ENCODE peak calls at places on chromosomes 7 and 10, in six cellular contexts. C is SK-N-SH, P is GM12878, G is HL-60, Y is H1, L is HepG2. T is an unnamed sample.
A peak's percentile ranks its signal among the peaks of the same experiment; 100 is the strongest.

GRCh38 chr10:12782537-12782936 is 219.0 kb downstream of the CCDC3 start:
- DNase-seq in C (peak; percentile 64), P (no peak), G (peak; percentile 7), Y (peak; percentile 86), L (peak; percentile 29), T (peak; percentile 65)

GRCh38 chr7:132878228-132878919 is 203.5 kb downstream of the CHCHD3 start:
- DNase-seq in C (no peak), P (no peak), G (no peak), Y (no peak), L (no peak), T (no peak)

GRCh38 chr10:50794490-50794889 is 54.8 kb downstream of the ASAH2B start:
- DNase-seq in C (no peak), P (no peak), G (no peak), Y (no peak), L (no peak), T (no peak)

GRCh38 chr10:50605280-50606270 is 18.2 kb downstream of the SGMS1 start:
- DNase-seq in C (no peak), P (no peak), G (peak; percentile 20), Y (no peak), L (peak; percentile 75), T (no peak)

GRCh38 chr7:97215556-97215955 is 98.1 kb downstream of the SDHAF3 start:
- DNase-seq in C (no peak), P (no peak), G (no peak), Y (no peak), L (no peak), T (peak; percentile 23)

GRCh38 chr10:86306628-86307278 is 59.8 kb downstream of the GRID1 start:
- DNase-seq in C (no peak), P (no peak), G (no peak), Y (peak; percentile 71), L (peak; percentile 7), T (peak; percentile 5)

GRCh38 chr7:84149573-84149972 is 45.0 kb downstream of the SEMA3A start:
- DNase-seq in C (no peak), P (no peak), G (no peak), Y (no peak), L (no peak), T (no peak)

GRCh38 chr7:19413444-19413965 is 268.3 kb upstream of the FERD3L start:
- DNase-seq in C (no peak), P (no peak), G (no peak), Y (no peak), L (no peak), T (no peak)

GRCh38 chr10:61643316-61643751 is 19.4 kb upstream of the CABCOCO1 start:
- DNase-seq in C (no peak), P (no peak), G (peak; percentile 12), Y (no peak), L (no peak), T (no peak)

GRCh38 chr10:127195041-127195506 is 1.3 kb downstream of the INSYN2A start:
- DNase-seq in C (peak; percentile 65), P (no peak), G (no peak), Y (peak; percentile 67), L (no peak), T (no peak)

GRCh38 chr7:30700941-30701340 is 18.7 kb upstream of the CRHR2 start:
- DNase-seq in C (no peak), P (no peak), G (no peak), Y (no peak), L (no peak), T (no peak)

GRCh38 chr10:3578159-3578558 is 206.8 kb downstream of the KLF6 start:
- DNase-seq in C (no peak), P (no peak), G (no peak), Y (no peak), L (no peak), T (no peak)

GRCh38 chr10:50501899-50502556 is 121.7 kb downstream of the SGMS1 start:
- DNase-seq in C (no peak), P (no peak), G (no peak), Y (no peak), L (peak; percentile 90), T (no peak)

GRCh38 chr7:98651760-98652159 is 34.7 kb downstream of the NPTX2 start:
- DNase-seq in C (no peak), P (no peak), G (no peak), Y (no peak), L (no peak), T (no peak)

GRCh38 chr7:100007887-100008286 is 7.5 kb upstream of the ZKSCAN1 start:
- DNase-seq in C (no peak), P (no peak), G (no peak), Y (no peak), L (no peak), T (no peak)

GRCh38 chr10:13706604-13707003 is 119.8 kb downstream of the PRPF18 start:
- DNase-seq in C (no peak), P (no peak), G (no peak), Y (no peak), L (no peak), T (no peak)

GRCh38 chr10:28087675-28088351 is 88.9 kb upstream of the ODAD2 start:
- DNase-seq in C (no peak), P (no peak), G (peak; percentile 61), Y (no peak), L (no peak), T (no peak)

GRCh38 chr7:109836016-109836415 is 1254.9 kb upstream of the LRRN3 start:
- DNase-seq in C (no peak), P (no peak), G (no peak), Y (no peak), L (no peak), T (no peak)

GRCh38 chr7:28096713-28097112 is 83.9 kb downstream of the JAZF1 start:
- DNase-seq in C (peak; percentile 84), P (peak; percentile 12), G (peak; percentile 49), Y (no peak), L (peak; percentile 27), T (peak; percentile 81)

GRCh38 chr10:117754770-117755510 is 212.4 kb downstream of the EMX2 start:
- DNase-seq in C (no peak), P (no peak), G (no peak), Y (no peak), L (no peak), T (no peak)

DNA sequence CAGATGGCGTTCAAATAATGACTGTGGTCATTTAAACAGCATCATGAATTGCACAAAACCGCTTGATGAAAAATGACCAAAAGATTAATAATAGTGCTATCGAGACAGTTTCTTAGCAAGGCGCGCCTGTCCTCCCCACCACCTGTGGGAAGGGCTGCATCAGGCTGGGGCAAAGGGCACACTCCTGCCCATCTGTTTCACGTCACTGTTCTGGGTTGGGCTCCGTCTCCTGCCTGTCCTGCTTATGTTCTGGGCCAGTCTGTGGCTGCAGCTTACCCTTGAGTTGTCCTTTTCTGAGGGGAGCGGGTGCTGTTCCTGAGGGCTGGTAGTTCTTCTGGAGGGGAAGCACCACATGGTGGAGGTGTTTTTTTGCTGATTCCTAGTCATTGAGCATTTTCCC is 13.3 kb downstream of the RBM17 start:
- DNase-seq in C (no peak), P (no peak), G (no peak), Y (no peak), L (no peak), T (no peak)
- TF ChIP-seq GABPA in C (no peak), P (no peak), G (no peak), Y (no peak), L (no peak), T (no peak)

GRCh38 chr10:15374561-15374960 is 3.5 kb upstream of the FAM171A1 start:
- DNase-seq in C (no peak), P (no peak), G (no peak), Y (no peak), L (no peak), T (no peak)

GRCh38 chr10:15373199-15373598 is 2.1 kb upstream of the FAM171A1 start:
- DNase-seq in C (no peak), P (no peak), G (no peak), Y (no peak), L (no peak), T (no peak)

GRCh38 chr10:15370741-15371701 is at the start of gene FAM171A1:
- DNase-seq in C (peak; percentile 93), P (no peak), G (no peak), Y (peak; percentile 80), L (no peak), T (peak; percentile 36)

GRCh38 chr10:15370212-15370740 is 813 bp downstream of the FAM171A1 start:
- DNase-seq in C (peak; percentile 79), P (no peak), G (no peak), Y (peak; percentile 65), L (no peak), T (peak; percentile 37)

DNA sequence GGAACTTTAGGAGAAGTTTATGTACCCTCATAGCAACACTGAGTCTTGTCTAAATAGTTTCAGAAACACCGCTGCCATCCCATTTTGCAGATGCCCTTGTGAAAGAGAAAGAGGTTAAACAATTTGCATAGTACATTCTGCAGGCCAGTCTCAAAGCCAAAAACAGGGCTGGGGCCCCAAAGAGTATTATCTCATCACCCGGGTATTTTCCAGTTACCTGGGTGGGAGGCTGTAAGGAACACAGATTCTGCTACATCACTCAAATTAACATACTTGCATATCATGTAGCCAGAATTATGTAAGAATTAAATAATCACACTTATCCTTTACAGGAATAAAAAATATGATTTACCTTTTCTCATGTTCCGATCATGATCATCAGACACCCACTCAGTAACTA is 3.1 kb upstream of the FAM171A1 start:
- DNase-seq in C (no peak), P (no peak), G (no peak), Y (no peak), L (no peak), T (no peak)
- TF ChIP-seq GABPA in C (no peak), P (no peak), G (no peak), Y (no peak), L (no peak), T (no peak)

GRCh38 chr7:55570218-55570873 is 2.0 kb downstream of the VOPP1 start:
- DNase-seq in C (no peak), P (no peak), G (no peak), Y (no peak), L (no peak), T (no peak)
- TF ChIP-seq GABPA in C (no peak), P (no peak), G (no peak), Y (no peak), L (no peak), T (no peak)

DNA sequence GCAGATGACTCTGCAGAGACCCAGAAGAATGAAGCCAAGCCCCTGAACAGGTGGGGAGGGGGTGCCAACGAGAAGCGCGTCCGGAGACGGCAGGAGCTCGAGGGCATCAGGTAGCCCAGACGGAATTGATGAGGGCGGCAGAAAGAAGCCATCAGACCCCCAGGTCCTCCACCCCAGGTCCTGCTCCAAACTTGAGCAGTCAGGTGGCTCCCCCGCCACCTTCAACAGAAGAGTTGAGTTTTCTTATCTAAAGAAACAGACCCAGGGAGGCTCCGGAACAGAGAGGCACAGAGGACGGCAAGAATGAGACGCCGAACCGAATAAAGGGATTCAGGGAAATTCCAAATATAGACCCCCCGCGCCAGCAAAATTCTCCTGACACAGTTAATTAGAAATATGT is 22.2 kb downstream of the RGS10 start:
- DNase-seq in C (no peak), P (no peak), G (no peak), Y (no peak), L (no peak), T (peak; percentile 72)
- TF ChIP-seq GABPA in C (no peak), P (no peak), G (no peak), Y (no peak), L (no peak), T (no peak)

DNA sequence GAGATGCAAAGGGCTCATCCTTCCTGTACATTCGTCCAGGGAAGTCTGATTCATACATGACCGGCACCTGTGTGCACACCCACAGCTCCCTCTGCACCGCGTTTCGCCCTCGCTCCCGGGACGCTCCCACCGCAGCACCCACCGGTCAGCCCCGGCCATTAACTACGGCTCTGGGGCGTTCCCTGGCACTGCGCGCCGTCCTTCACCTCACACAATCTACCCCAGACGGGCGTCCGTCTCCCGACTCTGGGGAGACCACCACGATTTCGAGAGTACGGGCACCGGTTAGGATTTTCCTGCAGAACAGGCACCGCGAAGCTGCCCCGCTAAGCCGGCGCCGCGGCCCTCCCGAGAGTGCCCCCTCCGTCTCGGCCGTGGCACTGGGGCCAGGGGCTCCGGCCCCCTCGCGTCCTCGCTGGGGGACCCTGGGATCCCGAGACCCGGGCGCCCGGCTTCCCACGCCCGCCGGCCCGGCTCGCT is 430 bp downstream of the ATE1 start:
- DNase-seq in C (peak; percentile 83), P (no peak), G (no peak), Y (peak; percentile 81), L (peak; percentile 58), T (peak; percentile 38)
- TF ChIP-seq GABPA in C (no peak), P (no peak), G (no peak), Y (no peak), L (no peak), T (no peak)